ENCODE peak calls at places on chromosomes 2 and 18, in four cellular contexts. One of them, this sample, is unnamed. For H3K36me3, the result is how much of the 10 kb centered on the place peaks cover.

GRCh38 chr2:225487901-225488416 is 88.4 kb downstream of the NYAP2 start:
- DNase-seq in small intestine: no peak
- DNase-seq in SJSA1: no peak
- DNase-seq in GM23248: no peak
- DNase-seq in this sample: no peak

GRCh38 chr18:5463390-5463789 is 80.4 kb downstream of the EPB41L3 start:
- DNase-seq in small intestine: peak
- DNase-seq in SJSA1: no peak
- DNase-seq in GM23248: peak
- DNase-seq in this sample: peak

GRCh38 chr2:132009177-132009873 is 152.4 kb downstream of the ANKRD30BL start:
- DNase-seq in small intestine: no peak
- DNase-seq in SJSA1: no peak
- DNase-seq in GM23248: no peak
- DNase-seq in this sample: no peak

GRCh38 chr2:14901740-14902139 is 269.2 kb downstream of the LRATD1 start:
- DNase-seq in small intestine: no peak
- DNase-seq in SJSA1: no peak
- DNase-seq in GM23248: no peak
- DNase-seq in this sample: no peak

GRCh38 chr18:44943201-44943881 is 262.7 kb downstream of the SETBP1 start:
- DNase-seq in small intestine: no peak
- DNase-seq in SJSA1: peak
- DNase-seq in GM23248: peak
- DNase-seq in this sample: peak

GRCh38 chr2:75099521-75099922 is 99.8 kb downstream of the TACR1 start:
- DNase-seq in small intestine: no peak
- DNase-seq in SJSA1: no peak
- DNase-seq in GM23248: peak
- DNase-seq in this sample: no peak

GRCh38 chr2:203594541-203594940 is 59.4 kb upstream of the RAPH1 start:
- DNase-seq in small intestine: no peak
- DNase-seq in SJSA1: no peak
- DNase-seq in GM23248: peak
- DNase-seq in this sample: no peak

GRCh38 chr2:97742381-97742847 is 29.0 kb downstream of the ZAP70 start:
- DNase-seq in small intestine: no peak
- DNase-seq in SJSA1: no peak
- DNase-seq in GM23248: peak
- DNase-seq in this sample: no peak

GRCh38 chr2:118112771-118113334 is 24.6 kb downstream of the INSIG2 start:
- DNase-seq in small intestine: no peak
- DNase-seq in SJSA1: no peak
- DNase-seq in GM23248: peak
- DNase-seq in this sample: no peak

GRCh38 chr2:44954902-44955592 is 13.5 kb downstream of the SIX3 start:
- DNase-seq in small intestine: no peak
- DNase-seq in SJSA1: no peak
- DNase-seq in GM23248: peak
- DNase-seq in this sample: no peak

GRCh38 chr18:73283032-73283431 is 415.2 kb upstream of the NETO1 start:
- DNase-seq in small intestine: no peak
- DNase-seq in SJSA1: no peak
- DNase-seq in GM23248: no peak
- DNase-seq in this sample: no peak

GRCh38 chr18:73564073-73564472 is 583.6 kb downstream of the FBXO15 start:
- DNase-seq in small intestine: no peak
- DNase-seq in SJSA1: peak
- DNase-seq in GM23248: peak
- DNase-seq in this sample: no peak

GRCh38 chr2:128421861-128422311 is 103.2 kb upstream of the HS6ST1 start:
- DNase-seq in small intestine: no peak
- DNase-seq in SJSA1: no peak
- DNase-seq in GM23248: peak
- DNase-seq in this sample: no peak

GRCh38 chr18:59079264-59079972 is 60.3 kb upstream of the SEC11C start:
- DNase-seq in small intestine: no peak
- DNase-seq in SJSA1: no peak
- DNase-seq in GM23248: no peak
- DNase-seq in this sample: no peak

GRCh38 chr2:67574230-67574629 is 177.1 kb downstream of the ETAA1 start:
- DNase-seq in small intestine: no peak
- DNase-seq in SJSA1: no peak
- DNase-seq in GM23248: peak
- DNase-seq in this sample: no peak

GRCh38 chr18:31657823-31658669 is 26.3 kb downstream of the B4GALT6 start:
- DNase-seq in small intestine: peak
- DNase-seq in SJSA1: no peak
- DNase-seq in GM23248: no peak
- DNase-seq in this sample: no peak

GRCh38 chr2:165539985-165540384 is 70.5 kb downstream of the CSRNP3 start:
- DNase-seq in small intestine: no peak
- DNase-seq in SJSA1: no peak
- DNase-seq in GM23248: no peak
- DNase-seq in this sample: peak

GRCh38 chr2:85886585-85886984 is 2.2 kb downstream of the ST3GAL5 start:
- DNase-seq in small intestine: peak
- DNase-seq in SJSA1: peak
- DNase-seq in GM23248: peak
- DNase-seq in this sample: peak

GRCh38 chr2:170354409-170354808 is 176.5 kb downstream of the MYO3B start:
- DNase-seq in small intestine: no peak
- DNase-seq in SJSA1: no peak
- DNase-seq in GM23248: no peak
- DNase-seq in this sample: no peak

GRCh38 chr2:172674034-172674967 is 61.3 kb upstream of the RAPGEF4 start:
- DNase-seq in small intestine: peak
- DNase-seq in SJSA1: no peak
- DNase-seq in GM23248: peak
- DNase-seq in this sample: peak

GRCh38 chr2:173708757-173709156 is 256.4 kb downstream of the SP3 start:
- DNase-seq in small intestine: peak
- DNase-seq in SJSA1: no peak
- DNase-seq in GM23248: no peak
- DNase-seq in this sample: no peak

GRCh38 chr2:181264436-181264835 is 192.8 kb upstream of the ITGA4 start:
- DNase-seq in small intestine: no peak
- DNase-seq in SJSA1: no peak
- DNase-seq in GM23248: no peak
- DNase-seq in this sample: no peak

GRCh38 chr2:47403829-47404228 is 873 bp downstream of the MSH2 start:
- DNase-seq in small intestine: peak
- DNase-seq in SJSA1: no peak
- DNase-seq in GM23248: no peak
- DNase-seq in this sample: no peak

GRCh38 chr2:150487537-150488429 is at the start of gene RND3:
- DNase-seq in small intestine: peak
- DNase-seq in SJSA1: peak
- DNase-seq in GM23248: peak
- DNase-seq in this sample: peak

GRCh38 chr2:118246726-118247125 is 158.5 kb downstream of the INSIG2 start:
- DNase-seq in small intestine: no peak
- DNase-seq in SJSA1: no peak
- DNase-seq in GM23248: peak
- DNase-seq in this sample: no peak

GRCh38 chr2:26396734-26397298 is 4.9 kb upstream of the DRC1 start:
- DNase-seq in small intestine: no peak
- DNase-seq in SJSA1: no peak
- DNase-seq in GM23248: no peak
- DNase-seq in this sample: no peak

DNA sequence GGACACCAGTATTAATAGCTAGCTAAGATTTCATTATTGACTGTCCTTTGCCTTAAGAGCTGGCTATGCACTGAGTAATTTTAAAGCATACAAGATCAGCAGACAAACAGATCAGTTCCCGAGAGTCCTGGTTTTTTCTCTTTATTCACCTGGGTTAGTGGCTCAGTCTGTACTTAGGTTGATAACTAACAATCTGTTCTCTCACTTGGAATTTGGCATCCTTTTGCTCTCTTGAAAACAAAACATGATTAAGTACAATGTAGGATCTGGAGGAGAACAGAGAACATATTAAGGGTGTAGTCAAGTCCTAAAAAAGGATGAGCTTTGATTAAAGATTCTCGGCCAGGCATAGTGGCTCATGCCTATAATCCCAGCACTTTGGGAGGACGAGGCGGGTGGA is 16.6 kb downstream of the ARPC2 start:
- DNase-seq in small intestine: no peak
- DNase-seq in SJSA1: no peak
- DNase-seq in GM23248: no peak
- DNase-seq in this sample: no peak
- H3K36me3 ChIP-seq in small intestine: under half
- H3K36me3 ChIP-seq in SJSA1: half or more
- H3K36me3 ChIP-seq in GM23248: half or more
- H3K36me3 ChIP-seq in this sample: half or more

GRCh38 chr2:102204638-102205037 is 17.8 kb downstream of the IL1RL2 start:
- DNase-seq in small intestine: no peak
- DNase-seq in SJSA1: no peak
- DNase-seq in GM23248: no peak
- DNase-seq in this sample: no peak
- H3K36me3 ChIP-seq in small intestine: under half
- H3K36me3 ChIP-seq in SJSA1: under half
- H3K36me3 ChIP-seq in GM23248: under half
- H3K36me3 ChIP-seq in this sample: under half

DNA sequence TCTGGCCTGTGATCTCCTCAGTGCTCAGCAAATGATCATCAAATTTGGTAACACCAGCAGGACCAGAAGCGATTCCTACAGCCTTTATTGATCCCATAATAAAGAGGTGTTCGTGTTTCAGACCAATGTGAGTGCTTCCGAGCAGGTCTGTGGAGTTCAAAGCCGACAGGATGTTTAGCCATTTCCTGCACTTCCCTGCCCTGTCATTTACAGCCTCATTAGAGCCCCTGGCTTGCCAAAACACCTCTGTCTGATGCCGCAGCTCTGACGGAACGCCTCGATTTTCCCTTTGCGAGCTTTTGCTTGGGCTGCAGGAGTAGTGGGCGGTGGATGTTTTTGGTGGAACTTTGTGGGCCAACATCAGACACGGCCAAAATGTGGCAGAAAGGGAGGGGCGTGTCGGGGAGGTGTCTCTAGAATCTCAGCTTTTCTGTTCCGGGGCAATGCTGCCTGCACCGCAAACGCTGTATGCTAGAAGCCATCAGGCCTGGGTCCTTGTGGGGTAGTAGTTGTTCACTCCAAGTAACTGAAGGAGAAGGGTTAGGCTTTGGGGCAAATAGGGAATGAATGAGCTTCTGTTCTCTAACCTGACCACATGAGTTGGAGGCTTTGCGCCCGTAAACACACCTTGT is 26.1 kb upstream of the INHBB start:
- DNase-seq in small intestine: no peak
- DNase-seq in SJSA1: no peak
- DNase-seq in GM23248: no peak
- DNase-seq in this sample: no peak
- H3K36me3 ChIP-seq in small intestine: under half
- H3K36me3 ChIP-seq in SJSA1: under half
- H3K36me3 ChIP-seq in GM23248: under half
- H3K36me3 ChIP-seq in this sample: under half

DNA sequence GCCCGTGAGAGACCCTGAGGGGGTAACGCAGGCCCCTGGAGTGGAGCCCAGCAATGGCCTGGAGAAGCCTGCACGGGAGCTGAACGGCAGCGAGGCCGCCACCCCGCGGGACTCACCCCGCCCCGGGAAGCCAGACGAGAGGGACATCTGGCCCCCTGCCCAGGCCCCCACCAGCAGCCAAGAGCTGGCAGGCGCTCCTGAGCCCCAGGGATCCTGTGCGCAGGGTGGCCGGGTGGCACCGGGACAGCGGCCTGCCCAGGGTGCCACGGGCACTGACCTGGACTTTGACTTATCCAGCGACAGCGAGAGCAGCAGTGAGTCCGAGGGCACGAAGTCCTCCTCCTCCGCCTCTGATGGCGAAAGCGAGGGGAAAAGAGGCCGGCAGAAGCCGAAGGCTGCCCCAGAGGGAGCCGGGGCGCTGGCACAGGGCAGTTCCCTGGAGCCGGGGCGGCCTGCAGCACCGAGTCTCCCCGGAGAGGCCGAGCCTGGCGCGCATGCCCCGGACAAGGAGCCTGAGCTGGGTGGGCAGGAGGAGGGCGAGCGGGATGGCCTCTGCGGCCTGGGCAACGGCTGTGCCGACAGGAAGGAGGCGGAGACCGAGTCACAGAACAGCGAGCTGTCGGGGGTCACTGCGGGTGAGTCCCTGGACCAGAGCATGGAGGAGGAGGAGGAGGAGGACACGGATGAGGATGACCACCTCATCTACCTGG is 35.1 kb downstream of the CTDP1 start:
- DNase-seq in small intestine: no peak
- DNase-seq in SJSA1: no peak
- DNase-seq in GM23248: no peak
- DNase-seq in this sample: no peak
- H3K36me3 ChIP-seq in small intestine: under half
- H3K36me3 ChIP-seq in SJSA1: half or more
- H3K36me3 ChIP-seq in GM23248: under half
- H3K36me3 ChIP-seq in this sample: under half